ENCODE peak calls at places on chromosomes 16 and 17, in eight cellular contexts. F is Karpas-422, A is GM23338, B is SJSA1, E is IMR-90, T is PC-3, P is heart left ventricle, Z is breast epithelium. Y is an unnamed sample.

GRCh38 chr17:80850817-80851216 is 140.8 kb upstream of the CHMP6 start:
- DNase-seq in F (no peak), A (no peak), B (no peak), E (peak; percentile 74), T (no peak), P (no peak), Z (no peak), Y (no peak)

GRCh38 chr17:77200711-77201110 is 59.9 kb downstream of the SEC14L1 start:
- DNase-seq in F (no peak), A (no peak), B (no peak), E (no peak), T (no peak), P (no peak), Z (no peak), Y (no peak)

GRCh38 chr16:85615852-85616607 is 2.9 kb downstream of the GSE1 start:
- DNase-seq in F (peak; percentile 91), A (peak; percentile 93), B (peak; percentile 65), E (peak; percentile 81), T (peak; percentile 70), P (peak; percentile 86), Z (peak; percentile 71), Y (peak; percentile 27)

GRCh38 chr16:66958857-66959644 is 2.0 kb upstream of the CES3 start:
- DNase-seq in F (no peak), A (no peak), B (no peak), E (no peak), T (no peak), P (peak; percentile 9), Z (no peak), Y (no peak)

GRCh38 chr16:24689128-24689527 is 40.3 kb upstream of the TNRC6A start:
- DNase-seq in F (peak; percentile 62), A (peak; percentile 78), B (peak; percentile 54), E (peak; percentile 48), T (peak; percentile 14), P (no peak), Z (no peak), Y (no peak)

GRCh38 chr17:17819561-17819995 is 17.2 kb downstream of the SREBF1 start:
- DNase-seq in F (peak; percentile 87), A (peak; percentile 38), B (no peak), E (peak; percentile 92), T (peak; percentile 97), P (peak; percentile 72), Z (peak; percentile 72), Y (no peak)

GRCh38 chr17:10116676-10117075 is 81.7 kb downstream of the GAS7 start:
- DNase-seq in F (no peak), A (no peak), B (no peak), E (no peak), T (no peak), P (no peak), Z (no peak), Y (no peak)

GRCh38 chr16:56871172-56871593 is 6.2 kb downstream of the SLC12A3 start:
- DNase-seq in F (no peak), A (no peak), B (no peak), E (peak; percentile 53), T (peak; percentile 12), P (no peak), Z (no peak), Y (no peak)

GRCh38 chr16:191783-192294 is 11.6 kb downstream of the HBQ1 start:
- DNase-seq in F (no peak), A (no peak), B (no peak), E (peak; percentile 33), T (no peak), P (no peak), Z (no peak), Y (no peak)

GRCh38 chr17:15185625-15185991 is 79.5 kb downstream of the PMP22 start:
- DNase-seq in F (no peak), A (no peak), B (no peak), E (peak; percentile 36), T (no peak), P (peak; percentile 47), Z (no peak), Y (no peak)

GRCh38 chr17:30780343-30780742 is 44.1 kb downstream of the CRLF3 start:
- DNase-seq in F (no peak), A (no peak), B (no peak), E (no peak), T (no peak), P (no peak), Z (no peak), Y (no peak)

GRCh38 chr16:1026784-1027415 is 45.3 kb downstream of the SOX8 start:
- DNase-seq in F (no peak), A (no peak), B (no peak), E (no peak), T (no peak), P (peak; percentile 23), Z (peak; percentile 51), Y (no peak)

GRCh38 chr16:9115277-9115676 is 23.8 kb downstream of the HAPSTR1 start:
- DNase-seq in F (no peak), A (no peak), B (no peak), E (peak; percentile 61), T (peak; percentile 83), P (no peak), Z (no peak), Y (no peak)

GRCh38 chr17:82832411-82832810 is 7.4 kb downstream of the ZNF750 start:
- DNase-seq in F (no peak), A (no peak), B (no peak), E (no peak), T (no peak), P (no peak), Z (no peak), Y (no peak)

GRCh38 chr17:82831041-82831817 is 8.6 kb downstream of the ZNF750 start:
- DNase-seq in F (no peak), A (no peak), B (no peak), E (no peak), T (no peak), P (no peak), Z (no peak), Y (no peak)

GRCh38 chr17:82831818-82832200 is 8.0 kb downstream of the ZNF750 start:
- DNase-seq in F (no peak), A (no peak), B (no peak), E (no peak), T (no peak), P (no peak), Z (no peak), Y (no peak)

GRCh38 chr17:82828875-82829487 is 10.8 kb downstream of the ZNF750 start:
- DNase-seq in F (no peak), A (no peak), B (no peak), E (no peak), T (no peak), P (no peak), Z (no peak), Y (no peak)

DNA sequence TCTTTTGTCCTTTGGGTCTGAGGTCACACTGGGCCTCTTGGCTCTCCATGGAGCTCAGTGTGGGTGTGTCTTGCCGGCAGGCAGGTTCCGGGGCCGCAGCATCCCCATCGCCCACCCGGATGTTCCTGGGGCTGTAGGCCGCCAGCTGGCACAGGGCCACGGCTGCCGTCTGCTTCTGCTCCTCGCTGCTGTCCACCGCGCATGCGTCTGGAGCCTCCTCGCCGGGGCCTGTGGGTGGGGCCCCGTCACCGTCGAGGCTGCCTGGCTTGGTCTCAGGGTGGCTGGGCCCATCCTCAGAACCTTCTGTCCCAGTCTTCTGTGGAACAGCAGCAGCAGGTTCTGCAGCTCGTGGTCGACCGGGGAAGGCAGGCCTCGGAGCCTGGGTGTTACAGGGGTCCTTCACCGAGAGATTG is 9.6 kb downstream of the ZNF750 start:
- DNase-seq in F (no peak), A (no peak), B (no peak), E (peak; percentile 10), T (no peak), P (peak; percentile 93), Z (no peak), Y (no peak)
- H3K27ac ChIP-seq in F (no peak overlapping the region), A (peak overlapping the region; percentile 81), B (no peak overlapping the region), E (no peak overlapping the region), T (no peak overlapping the region), P (peak overlapping the region; percentile 85), Z (peak overlapping the region; percentile 48), Y (no peak overlapping the region)

GRCh38 chr17:29238133-29238850 is 8.4 kb upstream of the CRYBA1 start:
- DNase-seq in F (no peak), A (no peak), B (no peak), E (peak; percentile 64), T (no peak), P (no peak), Z (no peak), Y (no peak)
- H3K27ac ChIP-seq in F (no peak overlapping the region), A (no peak overlapping the region), B (no peak overlapping the region), E (peak overlapping the region; percentile 74), T (no peak overlapping the region), P (no peak overlapping the region), Z (no peak overlapping the region), Y (no peak overlapping the region)

GRCh38 chr17:55283256-55283965 is 18.7 kb downstream of the HLF start:
- DNase-seq in F (no peak), A (no peak), B (no peak), E (no peak), T (no peak), P (no peak), Z (no peak), Y (no peak)
- H3K27ac ChIP-seq in F (no peak overlapping the region), A (no peak overlapping the region), B (no peak overlapping the region), E (no peak overlapping the region), T (no peak overlapping the region), P (peak overlapping the region; percentile 94), Z (peak overlapping the region; percentile 92), Y (no peak overlapping the region)

GRCh38 chr16:67967956-67968439 is 439 bp downstream of the SLC12A4 start:
- DNase-seq in F (peak; percentile 78), A (peak; percentile 54), B (peak; percentile 61), E (peak; percentile 25), T (peak; percentile 18), P (peak; percentile 72), Z (no peak), Y (no peak)
- H3K27ac ChIP-seq in F (peak overlapping the region; percentile 21), A (no peak overlapping the region), B (peak overlapping the region; percentile 97), E (peak overlapping the region; percentile 99), T (no peak overlapping the region), P (peak overlapping the region; percentile 100), Z (peak overlapping the region; percentile 98), Y (peak overlapping the region; percentile 56)

GRCh38 chr17:82871776-82872561 is 32.1 kb upstream of the ZNF750 start:
- DNase-seq in F (no peak), A (no peak), B (no peak), E (no peak), T (no peak), P (no peak), Z (no peak), Y (no peak)
- H3K27ac ChIP-seq in F (no peak overlapping the region), A (no peak overlapping the region), B (no peak overlapping the region), E (no peak overlapping the region), T (no peak overlapping the region), P (peak overlapping the region; percentile 85), Z (peak overlapping the region; percentile 71), Y (no peak overlapping the region)

DNA sequence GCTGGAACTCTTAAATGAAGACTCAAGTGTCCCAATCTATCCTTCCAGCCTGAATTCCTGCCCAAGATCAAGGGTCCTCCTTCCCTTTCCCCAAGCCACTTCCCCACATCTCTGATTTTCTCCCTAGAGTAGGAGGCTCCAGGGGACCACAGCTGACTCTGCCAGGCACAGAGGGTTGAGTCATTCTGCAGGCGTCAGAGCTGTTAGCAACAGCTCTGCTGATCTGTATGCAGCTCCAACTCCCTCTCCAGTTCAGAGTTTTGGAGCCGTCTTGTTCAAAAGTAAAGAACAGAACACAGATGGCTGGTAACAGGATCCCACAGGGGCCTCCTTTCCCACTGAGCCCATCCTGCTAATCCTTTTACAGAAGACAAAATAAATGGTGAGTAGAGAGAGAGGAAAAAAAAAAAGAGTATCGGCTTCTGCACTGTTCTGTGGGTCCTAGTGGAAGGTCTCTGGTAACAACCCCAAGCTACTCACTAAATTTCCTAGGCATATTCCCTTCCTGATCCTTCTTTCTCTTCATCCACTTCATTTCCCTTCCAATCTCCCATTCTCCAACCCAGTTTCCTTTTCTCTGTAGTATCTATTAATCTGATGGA is 13.4 kb upstream of the TAOK1 start:
- DNase-seq in F (no peak), A (peak; percentile 16), B (peak; percentile 21), E (peak; percentile 92), T (no peak), P (no peak), Z (no peak), Y (peak; percentile 69)
- H3K27ac ChIP-seq in F (no peak overlapping the region), A (no peak overlapping the region), B (no peak overlapping the region), E (peak overlapping the region; percentile 29), T (no peak overlapping the region), P (no peak overlapping the region), Z (no peak overlapping the region), Y (peak overlapping the region; percentile 96)

GRCh38 chr16:19138601-19139000 is 24.8 kb downstream of the ITPRIPL2 start:
- DNase-seq in F (no peak), A (peak; percentile 22), B (peak; percentile 86), E (peak; percentile 89), T (peak; percentile 47), P (peak; percentile 85), Z (peak; percentile 80), Y (no peak)
- H3K27ac ChIP-seq in F (no peak overlapping the region), A (no peak overlapping the region), B (peak overlapping the region; percentile 57), E (peak overlapping the region; percentile 55), T (peak overlapping the region; percentile 97), P (peak overlapping the region; percentile 18), Z (no peak overlapping the region), Y (no peak overlapping the region)

Y was measured in substantia nigra.